ENCODE peak calls at places on chromosome 22, in ten cellular contexts. K is spleen, H is SW480, R is heart right ventricle, O is LoVo, E is body of pancreas, T is NCI-H2107, X is Ammon's horn, M is nucleus accumbens, G is astrocyte of the spinal cord. Z is an unnamed sample.

GRCh38 chr22:21651521-21652009 is 9.5 kb downstream of the SDF2L1 start:
- DNase-seq in M (no peak), K (no peak), E (no peak), G (no peak), R (no peak), X (no peak), O (no peak), H (no peak), T (no peak), Z (no peak)

GRCh38 chr22:35539910-35540599 is 576 bp upstream of the RASD2 start:
- DNase-seq in O (peak; percentile 67), H (no peak), T (no peak), M (peak; percentile 82), X (peak; percentile 46), E (peak; percentile 27), R (peak; percentile 55), K (peak; percentile 86), G (no peak), Z (no peak)

GRCh38 chr22:46815896-46816721 is 53.7 kb downstream of the TBC1D22A start:
- DNase-seq in X (peak; percentile 56), H (no peak), O (no peak), M (peak; percentile 52), R (no peak), T (no peak), G (peak; percentile 47), E (no peak), K (peak; percentile 45), Z (no peak)

GRCh38 chr22:21984793-21985192 is 2.2 kb upstream of the TOP3B start:
- DNase-seq in H (peak; percentile 4), R (no peak), O (no peak), T (no peak), G (no peak), X (no peak), E (no peak), K (peak; percentile 68), M (no peak), Z (no peak)

GRCh38 chr22:29158546-29158945 is 47.1 kb upstream of the EMID1 start:
- DNase-seq in R (no peak), K (peak; percentile 12), H (no peak), T (no peak), G (peak; percentile 6), M (no peak), E (no peak), O (no peak), X (no peak), Z (no peak)

GRCh38 chr22:29081499-29082236 is 8.8 kb downstream of the KREMEN1 start:
- DNase-seq in O (no peak), G (no peak), H (no peak), E (peak; percentile 40), M (no peak), K (no peak), R (peak; percentile 9), T (no peak), X (no peak), Z (no peak)

GRCh38 chr22:27726726-27727449 is 74.7 kb downstream of the MN1 start:
- DNase-seq in X (no peak), M (no peak), K (no peak), H (peak; percentile 89), T (no peak), E (peak; percentile 28), O (peak; percentile 72), G (peak; percentile 68), R (peak; percentile 79), Z (no peak)

GRCh38 chr22:44667829-44668189 is 34.2 kb upstream of the PRR5 start:
- DNase-seq in R (no peak), T (no peak), X (no peak), M (no peak), E (no peak), K (no peak), G (no peak), H (no peak), O (no peak), Z (no peak)